ENCODE peak calls at places on chromosomes 3 and 15, in nine cellular contexts. L is spleen, C is HepG2, V is H1, I is breast epithelium, M is Panc1, P is esophagus muscularis mucosa, Y is SK-N-SH, H is K562. K is an unnamed sample.

GRCh38 chr3:23874359-23875120 is 42.2 kb downstream of the NKIRAS1 start:
- DNase-seq in L (no peak), C (no peak), V (no peak), I (no peak), M (no peak), P (peak; percentile 70), Y (no peak), H (no peak), K (no peak)

GRCh38 chr3:150150633-150151032 is 179.9 kb upstream of the PFN2 start:
- DNase-seq in L (no peak), C (no peak), V (no peak), I (no peak), M (no peak), P (peak; percentile 47), Y (no peak), H (no peak), K (no peak)

GRCh38 chr3:58009026-58009748 is 965 bp downstream of the FLNB start:
- DNase-seq in L (peak; percentile 87), C (no peak), V (peak; percentile 50), I (no peak), M (no peak), P (no peak), Y (peak; percentile 72), H (peak; percentile 52), K (peak; percentile 49)

GRCh38 chr3:115518100-115518852 is 105.0 kb upstream of the GAP43 start:
- DNase-seq in L (no peak), C (no peak), V (no peak), I (no peak), M (peak; percentile 8), P (no peak), Y (peak; percentile 83), H (no peak), K (no peak)

GRCh38 chr15:96345560-96346389 is 15.3 kb downstream of the NR2F2 start:
- DNase-seq in L (peak; percentile 86), C (peak; percentile 47), V (peak; percentile 73), I (peak; percentile 61), M (no peak), P (no peak), Y (peak; percentile 87), H (no peak), K (peak; percentile 58)

GRCh38 chr3:183980408-183980807 is 37.3 kb downstream of the ABCC5 start:
- DNase-seq in L (no peak), C (no peak), V (no peak), I (no peak), M (no peak), P (no peak), Y (no peak), H (no peak), K (no peak)

GRCh38 chr3:10933958-10934481 is 58.5 kb upstream of the SLC6A1 start:
- DNase-seq in L (peak; percentile 72), C (no peak), V (no peak), I (no peak), M (no peak), P (no peak), Y (no peak), H (no peak), K (no peak)

GRCh38 chr3:48598323-48599076 is 3.4 kb upstream of the COL7A1 start:
- DNase-seq in L (no peak), C (no peak), V (no peak), I (peak; percentile 63), M (no peak), P (no peak), Y (no peak), H (no peak), K (no peak)

GRCh38 chr15:31335991-31336942 is 9.6 kb downstream of the KLF13 start:
- DNase-seq in L (peak; percentile 73), C (no peak), V (no peak), I (no peak), M (no peak), P (no peak), Y (no peak), H (no peak), K (no peak)

GRCh38 chr3:107973152-107973551 is 117.7 kb downstream of the CD47 start:
- DNase-seq in L (no peak), C (no peak), V (no peak), I (no peak), M (no peak), P (no peak), Y (no peak), H (no peak), K (no peak)

GRCh38 chr15:33064878-33065277 is 129.6 kb downstream of the FMN1 start:
- DNase-seq in L (no peak), C (no peak), V (no peak), I (no peak), M (no peak), P (no peak), Y (no peak), H (no peak), K (no peak)

GRCh38 chr3:50502584-50503423 is 630 bp downstream of the CACNA2D2 start:
- DNase-seq in L (no peak), C (no peak), V (peak; percentile 77), I (no peak), M (no peak), P (no peak), Y (peak; percentile 82), H (no peak), K (no peak)

GRCh38 chr3:160695003-160695402 is 18.0 kb downstream of the ARL14 start:
- DNase-seq in L (no peak), C (no peak), V (no peak), I (no peak), M (no peak), P (no peak), Y (no peak), H (no peak), K (no peak)

GRCh38 chr15:50506121-50506520 is 40.3 kb downstream of the USP50 start:
- DNase-seq in L (peak; percentile 83), C (peak; percentile 7), V (peak; percentile 62), I (no peak), M (no peak), P (no peak), Y (no peak), H (no peak), K (no peak)

DNA sequence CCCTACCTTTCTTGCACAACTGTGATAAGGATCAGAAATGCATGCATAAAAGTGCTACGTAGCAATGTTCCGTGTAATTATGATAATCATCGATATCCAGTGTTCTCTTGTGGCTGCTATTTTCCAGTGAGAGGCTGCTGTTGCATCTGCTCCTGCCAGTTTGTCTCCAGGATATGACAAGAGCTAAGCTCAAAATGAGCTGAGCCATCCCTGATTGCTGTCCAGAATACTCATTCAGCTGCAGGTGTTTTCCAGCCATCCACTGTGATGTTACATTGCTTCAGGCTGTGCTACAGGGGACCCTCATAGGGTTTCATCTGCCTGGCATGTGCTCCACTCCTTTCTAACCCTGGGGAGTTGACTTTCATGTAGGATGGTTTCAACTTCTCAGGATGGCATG is 976.1 kb downstream of the ROBO1 start:
- DNase-seq in L (no peak), C (no peak), V (no peak), I (no peak), M (no peak), P (no peak), Y (peak; percentile 10), H (no peak), K (no peak)
- TF ChIP-seq POLR2AphosphoS5 in L (no peak), C (no peak), V (no peak), I (no peak), M (no peak), P (no peak), Y (no peak), H (no peak), K (no peak)

DNA sequence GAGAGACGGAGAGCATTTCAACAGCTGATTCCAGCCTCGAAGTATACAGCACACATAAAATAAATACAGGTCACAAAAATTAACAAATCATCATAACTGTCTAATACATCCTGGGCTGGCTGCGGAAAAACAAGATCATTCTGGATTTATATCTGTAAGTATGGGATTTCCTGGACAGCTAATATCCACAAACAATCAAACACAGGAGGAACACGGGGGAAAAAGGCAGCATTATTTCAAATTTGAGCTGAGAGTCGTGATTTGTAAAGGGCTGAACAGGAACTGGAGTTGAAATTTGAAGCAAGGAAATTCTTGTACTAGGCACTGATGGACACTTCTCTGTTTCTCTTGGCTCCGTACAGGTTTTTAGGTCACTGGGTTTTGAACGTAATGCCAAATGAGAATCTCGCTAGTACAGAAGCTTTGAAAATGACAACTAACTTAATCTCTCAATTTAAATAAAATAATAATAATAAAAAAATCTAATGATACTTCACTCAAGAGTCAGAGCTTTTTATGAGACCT is 577.7 kb downstream of the FOXP1 start:
- DNase-seq in L (no peak), C (no peak), V (no peak), I (no peak), M (no peak), P (no peak), Y (no peak), H (no peak), K (no peak)
- TF ChIP-seq POLR2AphosphoS5 in L (no peak), C (no peak), V (no peak), I (no peak), M (no peak), P (peak; percentile 22), Y (no peak), H (no peak), K (no peak)

DNA sequence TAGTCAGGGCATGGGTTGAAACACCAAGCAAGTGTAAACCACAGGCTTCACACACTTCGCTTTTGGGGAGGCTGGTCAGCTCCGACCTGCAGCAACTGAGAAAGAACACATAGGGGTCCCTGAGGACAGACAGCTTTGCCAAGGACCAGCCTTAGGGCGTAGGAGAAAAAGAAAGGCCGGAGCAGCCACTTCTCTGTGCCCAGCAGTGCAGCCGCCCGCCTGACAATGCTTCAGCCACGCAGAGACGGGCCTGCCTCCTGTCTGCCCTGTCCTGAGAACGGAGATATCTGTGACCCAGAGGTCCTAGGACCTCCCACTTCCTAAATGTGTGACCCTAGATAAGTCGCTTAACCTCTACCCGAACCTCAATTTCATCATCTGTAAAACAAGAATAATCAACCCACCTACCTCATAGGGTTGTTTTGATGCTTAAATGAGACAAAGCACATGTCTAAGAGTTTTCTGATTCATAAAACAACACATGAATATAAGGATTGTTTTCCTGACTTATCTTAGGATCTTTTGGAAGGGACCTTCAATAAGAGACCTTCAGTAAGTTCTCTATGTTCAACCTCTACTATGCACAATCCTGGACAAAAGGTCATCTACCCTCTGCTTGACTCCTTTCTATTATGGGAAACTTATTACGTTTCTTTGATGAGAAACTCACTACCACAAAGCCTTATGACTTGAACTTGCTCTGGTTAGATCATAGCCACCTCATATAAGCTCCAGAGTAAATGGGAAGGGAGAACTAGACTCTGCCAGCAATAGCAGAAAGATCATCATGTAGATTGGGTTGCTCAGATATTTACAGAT is 32.9 kb upstream of the RFTN1 start:
- DNase-seq in L (no peak), C (no peak), V (no peak), I (no peak), M (no peak), P (peak; percentile 50), Y (no peak), H (no peak), K (no peak)
- TF ChIP-seq POLR2AphosphoS5 in L (no peak), C (no peak), V (no peak), I (no peak), M (no peak), P (no peak), Y (no peak), H (peak; percentile 61), K (no peak)

DNA sequence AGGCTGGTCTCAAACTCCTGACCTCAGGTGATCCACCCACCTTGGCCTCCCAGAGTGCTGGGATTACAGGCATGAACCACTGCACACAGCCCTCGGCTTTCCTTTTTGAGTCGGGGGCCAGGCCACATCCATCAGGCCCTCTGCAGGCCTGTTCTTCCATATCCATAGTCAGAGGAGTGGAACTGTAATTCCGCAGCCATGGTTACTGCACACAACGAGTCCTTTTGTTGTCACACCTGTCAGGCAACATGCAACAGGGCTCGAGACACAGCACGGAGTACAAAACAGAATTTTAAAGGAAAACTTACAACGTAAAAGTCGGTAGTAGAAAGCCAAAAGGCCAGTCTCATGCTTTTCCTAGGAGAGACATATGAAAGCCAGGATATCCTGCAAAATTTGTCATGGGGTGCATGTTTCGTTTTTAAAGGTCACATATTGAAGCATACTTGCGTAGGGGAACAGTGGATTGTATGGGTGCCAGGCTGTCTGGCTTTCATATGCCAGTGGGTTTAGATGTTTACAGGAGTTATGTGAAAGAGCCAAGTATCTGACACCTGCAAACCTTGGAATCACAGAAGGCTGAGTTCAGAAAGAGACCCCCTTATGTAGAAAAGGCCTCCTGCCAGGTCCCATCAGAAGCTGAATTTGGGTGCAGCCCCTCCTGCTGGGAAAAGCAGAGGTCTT is 63.2 kb upstream of the LPP start:
- DNase-seq in L (no peak), C (no peak), V (no peak), I (no peak), M (no peak), P (no peak), Y (no peak), H (no peak), K (no peak)
- TF ChIP-seq POLR2AphosphoS5 in L (no peak), C (no peak), V (no peak), I (no peak), M (no peak), P (no peak), Y (no peak), H (no peak), K (no peak)

K was measured in GM12891.